ENCODE peak calls at places on chromosomes 12 and 14, in five cellular contexts. H, W, Q, K and N are unnamed samples. For H3K36me3, the result is how much of the 10 kb centered on the place peaks cover.

GRCh38 chr12:126772171-126772864 is 1494.7 kb upstream of the TMEM132C start:
- DNase-seq in H (no peak), W (no peak), Q (no peak), K (no peak), N (no peak)

GRCh38 chr14:41873379-41874034 is 266.8 kb downstream of the LRFN5 start:
- DNase-seq in H (no peak), W (no peak), Q (no peak), K (no peak), N (no peak)

GRCh38 chr12:92062539-92063493 is 82.8 kb downstream of the BTG1 start:
- DNase-seq in H (no peak), W (no peak), Q (no peak), K (no peak), N (no peak)

GRCh38 chr12:31440134-31440533 is 114.2 kb upstream of the SINHCAF start:
- DNase-seq in H (no peak), W (no peak), Q (no peak), K (no peak), N (no peak)

GRCh38 chr14:61569783-61570182 is 125.5 kb upstream of the HIF1A start:
- DNase-seq in H (no peak), W (no peak), Q (peak), K (peak), N (peak)

GRCh38 chr12:124464062-124464461 is 103.3 kb downstream of the NCOR2 start:
- DNase-seq in H (peak), W (no peak), Q (no peak), K (peak), N (no peak)

GRCh38 chr12:79886917-79887519 is 47.9 kb downstream of the PPP1R12A start:
- DNase-seq in H (no peak), W (no peak), Q (no peak), K (no peak), N (no peak)

GRCh38 chr14:38592764-38593442 is 337.0 kb upstream of the CLEC14A start:
- DNase-seq in H (no peak), W (no peak), Q (no peak), K (no peak), N (no peak)

GRCh38 chr12:2860170-2860569 is 3.3 kb upstream of the TEX52 start:
- DNase-seq in H (no peak), W (no peak), Q (no peak), K (no peak), N (no peak)

GRCh38 chr12:124578445-124578844 is 11.0 kb upstream of the NCOR2 start:
- DNase-seq in H (no peak), W (no peak), Q (no peak), K (no peak), N (no peak)

GRCh38 chr14:38500125-38500524 is 244.2 kb upstream of the CLEC14A start:
- DNase-seq in H (no peak), W (no peak), Q (no peak), K (no peak), N (no peak)

GRCh38 chr12:1213205-1213604 is 222.2 kb downstream of the ERC1 start:
- DNase-seq in H (no peak), W (no peak), Q (no peak), K (no peak), N (no peak)

GRCh38 chr12:57216931-57217871 is 607 bp downstream of the NXPH4 start:
- DNase-seq in H (no peak), W (no peak), Q (no peak), K (no peak), N (no peak)

GRCh38 chr14:44732144-44732543 is 225.1 kb upstream of the FSCB start:
- DNase-seq in H (no peak), W (no peak), Q (no peak), K (no peak), N (no peak)

GRCh38 chr12:132517013-132517739 is 27.2 kb downstream of the FBRSL1 start:
- DNase-seq in H (no peak), W (no peak), Q (no peak), K (no peak), N (no peak)

GRCh38 chr12:104549820-104550480 is 93.2 kb downstream of the CHST11 start:
- DNase-seq in H (no peak), W (no peak), Q (no peak), K (no peak), N (no peak)

GRCh38 chr12:91111366-91112321 is at the start of gene LUM:
- DNase-seq in H (peak), W (peak), Q (peak), K (no peak), N (peak)

GRCh38 chr14:54902143-54902520 is 494 bp downstream of the GCH1 start:
- DNase-seq in H (peak), W (peak), Q (peak), K (peak), N (peak)

GRCh38 chr12:11832100-11832499 is 182.6 kb downstream of the ETV6 start:
- DNase-seq in H (no peak), W (no peak), Q (no peak), K (no peak), N (no peak)

GRCh38 chr12:9134981-9135628 is 19.4 kb upstream of the A2M start:
- DNase-seq in H (no peak), W (no peak), Q (no peak), K (peak), N (no peak)

GRCh38 chr14:80475074-80475473 is 263.8 kb upstream of the DIO2 start:
- DNase-seq in H (no peak), W (no peak), Q (no peak), K (no peak), N (no peak)

GRCh38 chr12:108495054-108495453 is 20.0 kb upstream of the FICD start:
- DNase-seq in H (no peak), W (no peak), Q (no peak), K (no peak), N (no peak)

GRCh38 chr14:72847721-72848120 is 46.2 kb downstream of the DPF3 start:
- DNase-seq in H (no peak), W (no peak), Q (no peak), K (no peak), N (no peak)

GRCh38 chr12:6376079-6376941 is 947 bp upstream of the SCNN1A start:
- DNase-seq in H (no peak), W (peak), Q (peak), K (peak), N (peak)

GRCh38 chr12:79690156-79690605 is 583 bp downstream of the PAWR start:
- DNase-seq in H (peak), W (no peak), Q (peak), K (peak), N (no peak)

GRCh38 chr14:44607701-44608100 is 100.6 kb upstream of the FSCB start:
- DNase-seq in H (no peak), W (no peak), Q (no peak), K (no peak), N (no peak)

GRCh38 chr12:123441523-123442164 is 5.2 kb upstream of the RILPL2 start:
- DNase-seq in H (no peak), W (no peak), Q (no peak), K (peak), N (no peak)

GRCh38 chr14:96098309-96098998 is 59.3 kb downstream of the C14orf132 start:
- DNase-seq in H (no peak), W (no peak), Q (no peak), K (no peak), N (no peak)

GRCh38 chr14:96097752-96098151 is 58.6 kb downstream of the C14orf132 start:
- DNase-seq in H (no peak), W (no peak), Q (no peak), K (no peak), N (no peak)

GRCh38 chr14:96095058-96095457 is 55.9 kb downstream of the C14orf132 start:
- DNase-seq in H (no peak), W (no peak), Q (no peak), K (no peak), N (no peak)

GRCh38 chr14:96095581-96096476 is 56.7 kb downstream of the C14orf132 start:
- DNase-seq in H (no peak), W (peak), Q (no peak), K (no peak), N (no peak)

GRCh38 chr14:96096639-96097610 is 57.8 kb downstream of the C14orf132 start:
- DNase-seq in H (no peak), W (no peak), Q (no peak), K (no peak), N (no peak)
- H3K4me3 ChIP-seq in H (no peak), W (no peak), Q (no peak), K (no peak), N (no peak)

DNA sequence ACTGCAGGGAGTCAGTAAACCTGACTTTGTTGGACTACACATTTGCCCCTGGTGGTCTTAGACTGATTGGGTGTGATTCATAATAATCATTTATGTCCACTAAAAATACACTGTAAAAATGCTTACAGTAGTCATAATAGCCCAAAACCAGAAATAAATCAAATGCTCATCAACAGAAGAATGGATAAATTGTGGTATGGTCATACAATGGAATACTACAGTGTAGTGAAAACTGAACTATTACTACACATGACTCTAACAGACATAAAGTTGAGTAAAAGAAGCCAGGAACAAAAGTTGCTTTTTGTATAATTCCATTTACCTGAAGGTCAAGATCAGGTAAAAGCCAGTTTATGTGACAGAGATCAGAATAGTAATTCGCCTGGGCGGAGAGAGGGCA is 57.2 kb upstream of the CDKL1 start:
- DNase-seq in H (no peak), W (no peak), Q (no peak), K (no peak), N (no peak)
- H3K36me3 ChIP-seq in H (under half), W (under half), Q (half or more), K (half or more), N (half or more)

DNA sequence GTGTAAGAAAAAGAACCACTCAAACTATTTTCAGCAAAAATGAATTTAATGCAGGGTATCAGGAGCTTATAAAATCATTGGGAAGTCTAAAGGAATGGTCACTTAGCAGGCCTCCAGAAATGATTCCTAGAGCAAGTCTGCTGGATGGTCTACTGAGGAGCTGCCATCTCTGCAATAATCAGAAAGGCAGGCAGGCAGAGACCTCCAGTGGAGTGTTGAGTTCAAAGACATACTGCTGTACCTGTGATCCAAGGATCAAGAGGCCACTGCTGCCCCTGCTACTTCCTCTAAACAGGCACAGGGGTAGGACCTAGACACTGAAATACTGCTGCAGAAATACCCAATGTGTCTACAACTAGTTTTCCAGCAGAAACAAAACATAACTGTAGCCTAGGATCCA is 14.5 kb upstream of the KICS2 start:
- DNase-seq in H (no peak), W (no peak), Q (no peak), K (no peak), N (no peak)
- TF ChIP-seq CTCF in H (no peak), W (no peak), Q (no peak), K (no peak), N (no peak)

DNA sequence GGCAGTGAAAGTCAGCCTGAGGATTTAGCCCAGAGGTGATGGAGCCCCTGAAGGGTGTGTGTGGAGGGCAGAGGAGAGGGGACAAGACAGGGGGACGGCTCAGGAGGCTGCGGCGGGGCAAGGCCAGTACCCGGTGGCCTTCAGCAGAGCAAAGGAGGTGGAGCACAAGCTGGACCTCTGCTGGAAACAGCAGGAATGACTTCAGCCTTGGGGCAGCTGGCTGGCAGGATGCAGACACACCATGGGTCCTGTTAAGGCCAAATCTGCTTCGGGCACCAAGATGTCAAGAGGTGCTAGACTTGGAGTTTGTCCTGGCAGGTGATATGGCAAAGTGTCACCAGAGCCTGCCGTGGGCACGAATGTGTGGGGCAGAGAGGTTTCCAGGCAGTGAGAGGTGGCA is 92.1 kb downstream of the LGMN start:
- DNase-seq in H (no peak), W (no peak), Q (no peak), K (no peak), N (no peak)
- H3K4me3 ChIP-seq in H (no peak), W (no peak), Q (no peak), K (no peak), N (no peak)

GRCh38 chr14:64736271-64737131 is 32.3 kb downstream of the PLEKHG3 start:
- DNase-seq in H (peak), W (no peak), Q (peak), K (no peak), N (no peak)
- H3K36me3 ChIP-seq in H (under half), W (under half), Q (under half), K (half or more), N (half or more)

GRCh38 chr14:100417466-100417865 is 94.3 kb downstream of the SLC25A47 start:
- DNase-seq in H (peak), W (peak), Q (peak), K (no peak), N (peak)
- TF ChIP-seq CTCF in H (peak), W (peak), Q (no peak), K (peak), N (no peak)